ENCODE peak calls at places on chromosomes 7 and 10, in ten cellular contexts. M is HepG2, K is fibroblast of lung, E is neural progenitor cell, L is endothelial cell of umbilical vein, D is GM12878, N is mammary epithelial cell, R is GM23338, O is GM23248, H is astrocyte. Y is an unnamed sample.

GRCh38 chr7:116630932-116631449 is 41.0 kb upstream of the MET start:
- DNase-seq in M (peak), K (peak), E (peak), L (no peak), D (no peak), N (peak), R (peak), O (peak), H (peak), Y (peak)

GRCh38 chr7:27145884-27146401 is 1.6 kb downstream of the HOXA6 start:
- DNase-seq in M (no peak), K (peak), E (no peak), L (no peak), D (no peak), N (no peak), R (no peak), O (no peak), H (no peak), Y (no peak)

GRCh38 chr10:125472037-125472607 is 210.8 kb downstream of the TEX36 start:
- DNase-seq in M (peak), K (no peak), E (no peak), L (no peak), D (no peak), N (peak), R (no peak), O (no peak), H (no peak), Y (peak)

GRCh38 chr7:44645254-44645653 is 38.8 kb downstream of the OGDH start:
- DNase-seq in M (no peak), K (no peak), E (no peak), L (no peak), D (no peak), N (no peak), R (no peak), O (no peak), H (no peak), Y (no peak)

GRCh38 chr10:88273567-88273966 is 309.6 kb downstream of the RNLS start:
- DNase-seq in M (no peak), K (no peak), E (no peak), L (no peak), D (no peak), N (no peak), R (no peak), O (no peak), H (no peak), Y (no peak)

GRCh38 chr7:127000725-127001124 is 252.0 kb downstream of the GRM8 start:
- DNase-seq in M (no peak), K (no peak), E (no peak), L (no peak), D (no peak), N (no peak), R (no peak), O (no peak), H (no peak), Y (no peak)

GRCh38 chr7:13903997-13904396 is 85.5 kb downstream of the ETV1 start:
- DNase-seq in M (no peak), K (peak), E (no peak), L (no peak), D (no peak), N (no peak), R (no peak), O (peak), H (peak), Y (no peak)

GRCh38 chr7:329691-330281 is 39.8 kb downstream of the FOXL3 start:
- DNase-seq in M (no peak), K (no peak), E (no peak), L (no peak), D (no peak), N (no peak), R (no peak), O (no peak), H (no peak), Y (peak)

GRCh38 chr7:31053986-31054385 is 1.9 kb downstream of the ADCYAP1R1 start:
- DNase-seq in M (no peak), K (no peak), E (no peak), L (no peak), D (no peak), N (no peak), R (no peak), O (no peak), H (no peak), Y (no peak)

GRCh38 chr7:74429153-74429747 is 24.5 kb upstream of the GTF2IRD1 start:
- DNase-seq in M (no peak), K (peak), E (peak), L (no peak), D (no peak), N (no peak), R (peak), O (peak), H (peak), Y (no peak)

GRCh38 chr10:4532467-4532866 is 293.5 kb upstream of the AKR1E2 start:
- DNase-seq in M (no peak), K (peak), E (no peak), L (no peak), D (no peak), N (peak), R (no peak), O (peak), H (peak), Y (no peak)

GRCh38 chr7:92644406-92645113 is 54.4 kb upstream of the FAM133B start:
- DNase-seq in M (no peak), K (peak), E (no peak), L (peak), D (no peak), N (peak), R (no peak), O (peak), H (peak), Y (no peak)

GRCh38 chr10:110141185-110141584 is 66.2 kb upstream of the MXI1 start:
- DNase-seq in M (no peak), K (no peak), E (no peak), L (peak), D (no peak), N (peak), R (no peak), O (peak), H (no peak), Y (peak)

GRCh38 chr7:127792528-127793342 is 140.7 kb downstream of the SND1 start:
- DNase-seq in M (peak), K (no peak), E (peak), L (no peak), D (no peak), N (no peak), R (peak), O (peak), H (no peak), Y (peak)

GRCh38 chr10:94219829-94220228 is 142.9 kb downstream of the NOC3L start:
- DNase-seq in M (no peak), K (no peak), E (no peak), L (no peak), D (no peak), N (no peak), R (no peak), O (peak), H (peak), Y (no peak)

GRCh38 chr10:84194424-84195043 is at the start of gene CDHR1:
- DNase-seq in M (no peak), K (no peak), E (peak), L (no peak), D (no peak), N (no peak), R (peak), O (peak), H (no peak), Y (peak)

GRCh38 chr7:97218767-97219166 is 101.3 kb downstream of the SDHAF3 start:
- DNase-seq in M (no peak), K (no peak), E (no peak), L (no peak), D (no peak), N (no peak), R (no peak), O (no peak), H (no peak), Y (no peak)

GRCh38 chr10:34723746-34724145 is 91.3 kb downstream of the PARD3 start:
- DNase-seq in M (peak), K (peak), E (peak), L (peak), D (no peak), N (peak), R (peak), O (peak), H (peak), Y (peak)

GRCh38 chr10:122555431-122555830 is 5.1 kb upstream of the DMBT1 start:
- DNase-seq in M (no peak), K (no peak), E (no peak), L (no peak), D (no peak), N (no peak), R (no peak), O (no peak), H (no peak), Y (no peak)

GRCh38 chr7:14691597-14692203 is 210.9 kb downstream of the DGKB start:
- DNase-seq in M (peak), K (peak), E (peak), L (peak), D (no peak), N (no peak), R (peak), O (peak), H (no peak), Y (peak)

DNA sequence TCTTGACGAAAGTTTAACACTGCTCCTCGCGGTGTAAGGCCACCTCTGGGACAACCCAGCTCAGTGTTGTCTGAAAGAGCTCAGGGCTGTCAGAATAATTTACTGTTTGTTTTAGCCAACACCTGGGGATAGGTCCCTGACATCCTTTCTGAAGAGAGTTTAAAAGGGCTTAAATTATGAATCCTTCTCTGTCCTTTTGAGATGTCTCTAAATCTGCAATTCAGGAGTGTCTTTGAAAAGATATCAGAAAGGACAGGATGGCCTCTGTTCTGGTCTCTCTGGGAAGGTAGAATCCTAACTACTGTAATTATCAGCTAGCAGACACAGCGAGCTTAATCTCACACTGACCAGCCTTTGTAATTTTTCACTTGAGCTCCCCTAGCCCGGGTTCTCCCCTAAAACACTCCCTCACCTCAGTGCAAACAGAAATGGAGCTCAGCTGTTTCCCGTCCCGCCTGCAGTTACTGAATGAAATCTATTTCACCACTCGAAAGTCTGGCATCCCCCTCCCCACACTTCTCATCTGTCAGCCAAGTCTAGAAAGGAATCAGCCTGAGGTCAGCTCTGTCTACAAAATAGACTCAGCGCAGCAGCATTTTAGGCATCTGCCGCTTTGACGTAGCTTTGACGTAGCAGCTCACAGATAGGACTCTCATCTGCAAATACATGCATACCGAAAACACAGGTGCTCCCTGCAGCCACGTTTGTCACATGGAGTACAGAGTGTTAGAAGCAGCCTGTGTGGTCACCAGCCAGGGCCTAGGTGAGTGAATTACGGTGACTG is 4.8 kb downstream of the DYNC2I1 start:
- DNase-seq in M (no peak), K (no peak), E (peak), L (no peak), D (no peak), N (no peak), R (peak), O (no peak), H (no peak), Y (no peak)
- H2AFZ ChIP-seq in M (peak), K (no peak), E (no peak), L (no peak), D (no peak), N (no peak), R (no peak), O (no peak), H (no peak), Y (no peak)

GRCh38 chr7:155372782-155373358 is 75.2 kb downstream of the INSIG1 start:
- DNase-seq in M (no peak), K (no peak), E (no peak), L (no peak), D (no peak), N (no peak), R (no peak), O (no peak), H (no peak), Y (no peak)

GRCh38 chr7:155375337-155376277 is 77.9 kb downstream of the INSIG1 start:
- DNase-seq in M (no peak), K (no peak), E (peak), L (no peak), D (no peak), N (no peak), R (peak), O (no peak), H (peak), Y (no peak)

GRCh38 chr7:155371884-155372781 is 74.5 kb downstream of the INSIG1 start:
- DNase-seq in M (no peak), K (no peak), E (peak), L (no peak), D (no peak), N (peak), R (peak), O (peak), H (no peak), Y (peak)

GRCh38 chr7:155374276-155375252 is 76.9 kb downstream of the INSIG1 start:
- DNase-seq in M (no peak), K (no peak), E (peak), L (no peak), D (no peak), N (no peak), R (peak), O (no peak), H (no peak), Y (no peak)

GRCh38 chr7:155373359-155374273 is 75.9 kb downstream of the INSIG1 start:
- DNase-seq in M (no peak), K (peak), E (peak), L (peak), D (no peak), N (no peak), R (peak), O (peak), H (no peak), Y (no peak)
- TF ChIP-seq EZH2 in M (no peak), K (peak), E (peak), L (peak), D (no peak), N (peak), R (peak), O (peak), H (peak), Y (peak)

GRCh38 chr10:62636825-62637248 is 167.7 kb upstream of the ADO start:
- DNase-seq in M (no peak), K (peak), E (no peak), L (no peak), D (no peak), N (no peak), R (peak), O (no peak), H (no peak), Y (no peak)
- H2AFZ ChIP-seq in M (no peak), K (peak), E (no peak), L (peak), D (no peak), N (peak), R (no peak), O (peak), H (no peak), Y (no peak)

GRCh38 chr7:155509725-155510551 is 36.4 kb downstream of the CNPY1 start:
- DNase-seq in M (no peak), K (no peak), E (peak), L (no peak), D (no peak), N (no peak), R (peak), O (no peak), H (no peak), Y (no peak)

GRCh38 chr7:155510975-155511595 is 35.3 kb downstream of the CNPY1 start:
- DNase-seq in M (no peak), K (no peak), E (peak), L (no peak), D (no peak), N (no peak), R (peak), O (no peak), H (no peak), Y (no peak)

GRCh38 chr7:155512246-155512887 is 34.0 kb downstream of the CNPY1 start:
- DNase-seq in M (no peak), K (no peak), E (no peak), L (no peak), D (no peak), N (no peak), R (no peak), O (no peak), H (no peak), Y (no peak)

GRCh38 chr7:155513543-155514285 is 32.6 kb downstream of the CNPY1 start:
- DNase-seq in M (no peak), K (no peak), E (no peak), L (no peak), D (no peak), N (no peak), R (no peak), O (no peak), H (no peak), Y (no peak)

GRCh38 chr7:155511597-155511996 is 34.8 kb downstream of the CNPY1 start:
- DNase-seq in M (no peak), K (no peak), E (no peak), L (no peak), D (no peak), N (no peak), R (no peak), O (no peak), H (no peak), Y (no peak)
- TF ChIP-seq EZH2 in M (no peak), K (no peak), E (peak), L (no peak), D (no peak), N (no peak), R (peak), O (no peak), H (no peak), Y (no peak)